ENCODE peak calls at places on chromosomes 16 and 17, in nine cellular contexts. W is fibroblast of lung, H is GM12878, B is endodermal cell, Y is mesendoderm, T is colonic mucosa, M is endothelial cell of umbilical vein, I is K562, X is HCT116. Q is an unnamed sample. For H3K27me3 and H3K4me1, the result is how much of the 10 kb centered on the place peaks cover.

GRCh38 chr16:89534147-89534788 is 26.1 kb downstream of the SPG7 start:
- DNase-seq in W (peak), H (no peak), B (no peak), Y (no peak), T (no peak), M (peak), I (no peak), X (no peak), Q (peak)

GRCh38 chr16:49585143-49585542 is 211.5 kb downstream of the C16orf78 start:
- DNase-seq in W (no peak), H (no peak), B (no peak), Y (no peak), T (no peak), M (no peak), I (no peak), X (no peak), Q (no peak)

GRCh38 chr16:4798456-4798855 is 3.3 kb downstream of the SMIM22 start:
- DNase-seq in W (no peak), H (no peak), B (no peak), Y (no peak), T (no peak), M (no peak), I (no peak), X (no peak), Q (no peak)

GRCh38 chr16:55663225-55663624 is 7.4 kb downstream of the SLC6A2 start:
- DNase-seq in W (no peak), H (no peak), B (no peak), Y (no peak), T (no peak), M (no peak), I (no peak), X (no peak), Q (no peak)

GRCh38 chr17:50672831-50673551 is 34.7 kb downstream of the ANKRD40 start:
- DNase-seq in W (no peak), H (no peak), B (no peak), Y (no peak), T (no peak), M (no peak), I (no peak), X (no peak), Q (no peak)

GRCh38 chr16:55411231-55411630 is 67.8 kb upstream of the MMP2 start:
- DNase-seq in W (no peak), H (no peak), B (peak), Y (no peak), T (no peak), M (no peak), I (no peak), X (no peak), Q (no peak)

GRCh38 chr16:21021316-21021715 is 120.7 kb downstream of the LYRM1 start:
- DNase-seq in W (no peak), H (no peak), B (no peak), Y (no peak), T (no peak), M (no peak), I (no peak), X (no peak), Q (no peak)

GRCh38 chr17:80124351-80124981 is 22.5 kb downstream of the EIF4A3 start:
- DNase-seq in W (no peak), H (no peak), B (peak), Y (peak), T (no peak), M (peak), I (no peak), X (peak), Q (peak)

DNA sequence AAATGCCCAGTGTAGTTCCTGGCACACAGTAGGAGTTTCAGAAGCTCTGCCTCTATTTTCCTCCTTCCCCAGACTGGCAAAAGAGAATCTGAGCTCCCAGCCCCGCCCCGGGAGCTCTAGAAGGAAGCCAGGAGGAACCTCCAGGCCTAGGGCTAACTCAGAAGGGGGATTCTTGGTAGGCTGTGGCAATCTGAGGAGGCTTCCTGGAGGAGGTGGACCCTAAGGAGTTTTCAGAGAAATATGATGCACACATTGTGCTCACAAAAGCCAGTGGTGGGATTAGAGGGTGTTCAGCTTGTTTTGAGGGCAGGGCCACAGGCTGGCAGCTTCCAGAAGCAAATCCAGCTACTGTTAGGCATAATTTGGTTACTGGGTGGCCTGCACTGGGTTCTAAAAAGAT is 10.0 kb downstream of the ADGRG1 start:
- DNase-seq in W (no peak), H (no peak), B (no peak), Y (no peak), T (no peak), M (no peak), I (no peak), X (no peak), Q (no peak)
- H3K9ac ChIP-seq in W (no peak), H (no peak), B (no peak), Y (no peak), T (no peak), M (no peak), I (no peak), X (no peak), Q (no peak)

DNA sequence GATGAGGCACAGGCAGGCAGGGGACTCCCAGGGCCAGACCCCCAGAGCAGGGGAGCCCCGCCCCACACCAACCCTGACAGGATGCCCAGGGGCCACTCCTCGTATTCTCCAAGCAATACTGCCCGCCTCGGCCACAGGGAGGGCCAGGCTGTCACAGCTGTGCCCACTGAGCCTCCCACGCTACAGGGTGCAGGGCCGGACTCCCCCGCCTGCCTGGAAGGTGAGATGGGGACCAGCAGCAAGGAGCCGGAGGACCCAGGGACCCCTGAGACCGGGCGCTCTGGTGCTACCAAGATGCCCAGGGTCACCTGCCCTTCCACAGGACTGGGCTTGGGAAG is 18.8 kb upstream of the ZFPM1 start:
- DNase-seq in W (no peak), H (no peak), B (no peak), Y (no peak), T (no peak), M (no peak), I (no peak), X (no peak), Q (no peak)
- H3K27me3 ChIP-seq in W (under half), H (under half), B (under half), Y (under half), T (under half), M (under half), I (under half), X (under half), Q (under half)

GRCh38 chr16:87200637-87201036 is 116.6 kb downstream of the C16orf95 start:
- DNase-seq in W (no peak), H (no peak), B (no peak), Y (no peak), T (no peak), M (no peak), I (no peak), X (no peak), Q (no peak)

GRCh38 chr16:87199379-87199778 is 117.8 kb downstream of the C16orf95 start:
- DNase-seq in W (no peak), H (no peak), B (no peak), Y (no peak), T (no peak), M (no peak), I (no peak), X (no peak), Q (no peak)

GRCh38 chr16:87198328-87198731 is 118.9 kb downstream of the C16orf95 start:
- DNase-seq in W (peak), H (no peak), B (peak), Y (peak), T (no peak), M (no peak), I (no peak), X (no peak), Q (no peak)

GRCh38 chr16:87199901-87200300 is 117.3 kb downstream of the C16orf95 start:
- DNase-seq in W (no peak), H (no peak), B (no peak), Y (no peak), T (no peak), M (no peak), I (no peak), X (no peak), Q (no peak)

GRCh38 chr16:87198881-87199280 is 118.3 kb downstream of the C16orf95 start:
- DNase-seq in W (no peak), H (no peak), B (no peak), Y (no peak), T (no peak), M (no peak), I (no peak), X (no peak), Q (no peak)
- H3K4me1 ChIP-seq in W (under half), H (under half), B (under half), Y (under half), T (under half), M (under half), I (under half), X (under half), Q (under half)

DNA sequence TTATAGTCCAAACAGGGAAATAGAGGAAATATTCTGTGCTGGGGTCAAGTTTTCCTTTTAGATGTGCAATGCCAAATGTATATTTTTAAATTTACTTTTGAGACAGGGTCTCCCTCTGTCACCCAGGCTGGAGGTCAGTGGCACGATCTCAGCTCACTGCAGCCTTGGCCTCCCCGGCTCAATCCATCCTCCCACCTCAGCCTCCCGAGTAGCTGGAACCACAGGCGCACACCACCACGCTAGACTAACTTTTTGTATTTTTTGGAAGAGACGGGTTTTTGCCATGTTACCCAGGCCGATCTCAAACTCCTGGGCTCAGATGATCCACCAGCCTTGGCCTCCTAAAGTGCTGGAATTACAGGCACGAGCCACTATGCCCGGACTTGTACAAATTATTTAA is 25.8 kb upstream of the MED13 start:
- DNase-seq in W (no peak), H (no peak), B (no peak), Y (no peak), T (no peak), M (no peak), I (no peak), X (no peak), Q (no peak)
- H3K9ac ChIP-seq in W (no peak), H (no peak), B (no peak), Y (no peak), T (no peak), M (no peak), I (no peak), X (no peak), Q (no peak)

GRCh38 chr16:85900031-85900792 is 1.2 kb downstream of the IRF8 start:
- DNase-seq in W (no peak), H (no peak), B (no peak), Y (no peak), T (peak), M (no peak), I (no peak), X (no peak), Q (no peak)
- H3K27me3 ChIP-seq in W (under half), H (under half), B (half or more), Y (under half), T (under half), M (half or more), I (half or more), X (under half), Q (half or more)

GRCh38 chr17:19339341-19339815 is 23.1 kb downstream of the B9D1 start:
- DNase-seq in W (peak), H (no peak), B (peak), Y (no peak), T (no peak), M (no peak), I (no peak), X (no peak), Q (peak)

GRCh38 chr17:19343256-19343630 is 19.3 kb downstream of the B9D1 start:
- DNase-seq in W (no peak), H (no peak), B (peak), Y (no peak), T (no peak), M (no peak), I (no peak), X (no peak), Q (no peak)

GRCh38 chr17:19341641-19342610 is 20.6 kb downstream of the B9D1 start:
- DNase-seq in W (peak), H (no peak), B (peak), Y (peak), T (no peak), M (no peak), I (no peak), X (no peak), Q (no peak)

GRCh38 chr17:19342611-19343255 is 19.8 kb downstream of the B9D1 start:
- DNase-seq in W (no peak), H (no peak), B (peak), Y (no peak), T (no peak), M (no peak), I (no peak), X (no peak), Q (no peak)

DNA sequence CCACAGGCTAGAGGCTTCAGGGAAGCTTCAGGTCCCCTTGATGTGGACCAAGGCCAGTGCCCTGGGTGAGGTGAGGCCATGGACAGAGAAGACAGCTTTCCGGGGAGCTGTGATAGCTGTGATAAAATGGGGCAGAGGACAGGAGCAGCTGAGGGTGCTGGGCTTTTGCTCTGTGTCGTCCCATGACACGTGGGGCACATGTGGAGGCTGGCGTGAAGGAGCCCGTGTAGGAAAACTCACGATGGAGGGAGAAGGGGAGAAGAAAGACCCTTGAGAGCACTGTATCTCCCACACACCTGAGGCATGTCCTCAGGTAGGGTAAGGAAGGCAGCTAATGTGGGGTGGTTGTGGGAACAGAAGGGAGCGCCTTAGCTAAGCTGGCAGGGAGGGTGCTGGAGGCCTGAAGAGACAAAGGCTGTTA is 21.3 kb downstream of the B9D1 start:
- DNase-seq in W (no peak), H (no peak), B (peak), Y (no peak), T (no peak), M (no peak), I (no peak), X (no peak), Q (no peak)
- H3K4me1 ChIP-seq in W (under half), H (under half), B (under half), Y (under half), T (under half), M (under half), I (under half), X (under half), Q (half or more)

GRCh38 chr17:43410557-43411368 is 12.0 kb downstream of the ARL4D start:
- DNase-seq in W (no peak), H (no peak), B (no peak), Y (no peak), T (no peak), M (no peak), I (no peak), X (no peak), Q (peak)

GRCh38 chr17:43403846-43404245 is 5.1 kb downstream of the ARL4D start:
- DNase-seq in W (no peak), H (no peak), B (peak), Y (peak), T (no peak), M (no peak), I (peak), X (no peak), Q (no peak)

GRCh38 chr17:43409131-43409530 is 10.3 kb downstream of the ARL4D start:
- DNase-seq in W (no peak), H (no peak), B (no peak), Y (no peak), T (no peak), M (no peak), I (no peak), X (no peak), Q (no peak)

GRCh38 chr17:43405861-43406260 is 7.1 kb downstream of the ARL4D start:
- DNase-seq in W (no peak), H (no peak), B (no peak), Y (no peak), T (no peak), M (no peak), I (no peak), X (no peak), Q (no peak)

GRCh38 chr17:43406676-43407645 is 8.2 kb downstream of the ARL4D start:
- DNase-seq in W (peak), H (no peak), B (peak), Y (peak), T (no peak), M (no peak), I (no peak), X (no peak), Q (peak)
- H3K9ac ChIP-seq in W (no peak), H (no peak), B (peak), Y (peak), T (no peak), M (no peak), I (no peak), X (no peak), Q (peak)